ENCODE peak calls at places on chromosome 1, in four cellular contexts. F, T, G and D are unnamed samples.

GRCh38 chr1:112369389-112370285 is 26.4 kb upstream of the CTTNBP2NL start:
- DNase-seq in G (peak), F (peak), T (peak), D (peak)

GRCh38 chr1:233364695-233365539 is 37.4 kb downstream of the MAP3K21 start:
- DNase-seq in T (no peak), F (peak), G (no peak), D (no peak)

GRCh38 chr1:171742577-171742922 is 685 bp upstream of the VAMP4 start:
- DNase-seq in F (peak), T (peak), G (no peak), D (no peak)

GRCh38 chr1:78225153-78225552 is 179.4 kb downstream of the GIPC2 start:
- DNase-seq in G (no peak), T (no peak), F (no peak), D (no peak)

GRCh38 chr1:41500378-41500777 is 15.9 kb upstream of the EDN2 start:
- DNase-seq in F (no peak), G (peak), T (no peak), D (no peak)

GRCh38 chr1:100731758-100732157 is 12.2 kb downstream of the VCAM1 start:
- DNase-seq in G (no peak), T (no peak), F (no peak), D (no peak)

GRCh38 chr1:76237201-76237600 is 162.7 kb downstream of the ST6GALNAC3 start:
- DNase-seq in G (no peak), F (no peak), T (peak), D (no peak)

GRCh38 chr1:218809625-218810024 is 364.1 kb upstream of the LYPLAL1 start:
- DNase-seq in T (no peak), G (no peak), F (peak), D (no peak)

GRCh38 chr1:228282329-228283042 is 74.6 kb downstream of the OBSCN start:
- DNase-seq in G (no peak), F (no peak), T (no peak), D (no peak)

GRCh38 chr1:215932558-215932957 is 365.5 kb downstream of the KCTD3 start:
- DNase-seq in F (no peak), T (no peak), G (no peak), D (no peak)

GRCh38 chr1:8913457-8913856 is 32.2 kb upstream of the CA6 start:
- DNase-seq in F (no peak), T (no peak), G (no peak), D (peak)

GRCh38 chr1:203629509-203630082 is 3.0 kb downstream of the ATP2B4 start:
- DNase-seq in F (peak), G (peak), T (no peak), D (peak)

GRCh38 chr1:110003747-110004428 is 19.3 kb downstream of the AHCYL1 start:
- DNase-seq in G (peak), T (peak), F (peak), D (no peak)

GRCh38 chr1:6582370-6582769 is 2.6 kb downstream of the ZBTB48 start:
- DNase-seq in G (peak), T (no peak), F (no peak), D (no peak)

GRCh38 chr1:53957231-53957818 is 11.2 kb downstream of the LRRC42 start:
- DNase-seq in T (no peak), F (no peak), G (no peak), D (no peak)

GRCh38 chr1:76278711-76279386 is 204.3 kb downstream of the ST6GALNAC3 start:
- DNase-seq in F (no peak), T (peak), G (no peak), D (no peak)

GRCh38 chr1:36625959-36626337 is 143.2 kb upstream of the CSF3R start:
- DNase-seq in F (no peak), G (no peak), T (no peak), D (peak)

GRCh38 chr1:247054992-247055415 is 23.6 kb downstream of the ZNF670 start:
- DNase-seq in F (no peak), G (no peak), T (no peak), D (no peak)

GRCh38 chr1:229323885-229324553 is 18.8 kb downstream of the CCSAP start:
- DNase-seq in F (no peak), G (no peak), T (no peak), D (no peak)

GRCh38 chr1:54355931-54356679 is 50.1 kb downstream of the SSBP3 start:
- DNase-seq in G (no peak), T (peak), F (peak), D (no peak)

GRCh38 chr1:110011527-110012041 is 22.8 kb upstream of the STRIP1 start:
- DNase-seq in T (peak), F (peak), G (no peak), D (no peak)

GRCh38 chr1:168767885-168768584 is 39.0 kb upstream of the DPT start:
- DNase-seq in F (peak), G (no peak), T (no peak), D (no peak)

GRCh38 chr1:159141584-159142518 is 29.6 kb upstream of the CADM3 start:
- DNase-seq in F (no peak), G (no peak), T (no peak), D (no peak)

GRCh38 chr1:72623299-72623708 is 341.0 kb upstream of the NEGR1 start:
- DNase-seq in F (peak), G (no peak), T (no peak), D (no peak)

GRCh38 chr1:20867062-20867461 is 80.0 kb upstream of the HP1BP3 start:
- DNase-seq in F (no peak), G (no peak), T (no peak), D (no peak)

GRCh38 chr1:20375563-20375962 is 84.9 kb downstream of the VWA5B1 start:
- DNase-seq in G (no peak), T (no peak), F (no peak), D (peak)

GRCh38 chr1:6624712-6625578 is at the start of gene THAP3:
- DNase-seq in G (peak), F (peak), T (peak), D (no peak)

GRCh38 chr1:155322571-155322952 is 1.9 kb downstream of the RUSC1 start:
- DNase-seq in T (peak), G (peak), F (peak), D (no peak)

GRCh38 chr1:33261344-33261743 is 5.1 kb downstream of the ZNF362 start:
- DNase-seq in T (no peak), F (no peak), G (no peak), D (no peak)

GRCh38 chr1:194534784-194535183 is 1348.4 kb upstream of the B3GALT2 start:
- DNase-seq in G (no peak), T (no peak), F (no peak), D (no peak)

GRCh38 chr1:64822621-64823020 is 77.7 kb downstream of the RAVER2 start:
- DNase-seq in G (no peak), F (no peak), T (no peak), D (no peak)

GRCh38 chr1:87045757-87046422 is 131.5 kb downstream of the HS2ST1 start:
- DNase-seq in G (no peak), T (no peak), F (no peak), D (no peak)

GRCh38 chr1:170660874-170661645 is 2.9 kb upstream of the PRRX1 start:
- DNase-seq in T (peak), G (no peak), F (peak), D (no peak)

GRCh38 chr1:37094302-37094701 is 60.0 kb upstream of the GRIK3 start:
- DNase-seq in T (no peak), G (no peak), F (no peak), D (no peak)

DNA sequence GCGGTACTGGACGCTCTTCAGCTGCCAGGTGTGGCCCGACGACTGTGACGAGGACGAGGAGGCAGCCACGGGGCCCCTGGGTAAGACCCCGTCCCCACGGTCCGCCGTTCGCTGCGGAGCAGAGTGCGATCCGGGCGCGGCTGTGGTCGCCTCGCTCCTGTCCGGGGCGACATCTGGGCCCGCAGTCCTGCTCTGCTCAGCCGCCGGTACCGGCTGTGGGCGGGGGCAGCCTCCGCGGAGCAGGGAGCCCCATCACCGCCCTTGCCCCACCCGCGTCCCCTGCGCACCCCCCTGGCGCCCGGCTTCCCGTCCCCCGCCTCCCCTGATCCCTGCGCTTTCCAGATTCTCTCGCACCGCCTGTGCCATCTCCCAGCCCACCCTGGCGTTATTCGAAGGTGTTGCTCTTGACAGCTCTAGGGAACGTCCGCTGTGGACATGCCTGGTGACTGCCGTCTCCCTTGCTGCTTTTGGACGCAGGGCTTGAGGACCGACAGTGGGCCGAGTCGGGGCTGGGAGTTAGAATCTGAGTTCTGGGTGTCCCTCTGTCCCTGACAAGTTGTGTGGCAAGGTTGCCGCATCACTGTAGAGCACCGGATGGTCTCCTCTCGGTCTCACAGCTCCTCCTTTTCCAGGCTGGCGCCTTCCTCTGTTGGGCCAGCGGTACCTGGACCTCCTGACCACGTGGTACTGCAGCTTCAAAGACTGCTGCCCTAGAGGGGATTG is 599 bp downstream of the TOR3A start:
- DNase-seq in T (peak), G (peak), F (peak), D (no peak)
- TF ChIP-seq CTCF in T (no peak), G (no peak), F (no peak), D (no peak)

GRCh38 chr1:178011101-178011828 is 41.4 kb upstream of the SEC16B start:
- DNase-seq in F (no peak), G (no peak), T (no peak), D (no peak)

GRCh38 chr1:178006043-178006442 is 36.2 kb upstream of the SEC16B start:
- DNase-seq in F (no peak), T (no peak), G (no peak), D (no peak)

GRCh38 chr1:178017517-178017916 is 47.7 kb upstream of the SEC16B start:
- DNase-seq in T (no peak), F (no peak), G (no peak), D (no peak)

GRCh38 chr1:178010674-178011073 is 40.8 kb upstream of the SEC16B start:
- DNase-seq in G (no peak), T (no peak), F (no peak), D (no peak)

DNA sequence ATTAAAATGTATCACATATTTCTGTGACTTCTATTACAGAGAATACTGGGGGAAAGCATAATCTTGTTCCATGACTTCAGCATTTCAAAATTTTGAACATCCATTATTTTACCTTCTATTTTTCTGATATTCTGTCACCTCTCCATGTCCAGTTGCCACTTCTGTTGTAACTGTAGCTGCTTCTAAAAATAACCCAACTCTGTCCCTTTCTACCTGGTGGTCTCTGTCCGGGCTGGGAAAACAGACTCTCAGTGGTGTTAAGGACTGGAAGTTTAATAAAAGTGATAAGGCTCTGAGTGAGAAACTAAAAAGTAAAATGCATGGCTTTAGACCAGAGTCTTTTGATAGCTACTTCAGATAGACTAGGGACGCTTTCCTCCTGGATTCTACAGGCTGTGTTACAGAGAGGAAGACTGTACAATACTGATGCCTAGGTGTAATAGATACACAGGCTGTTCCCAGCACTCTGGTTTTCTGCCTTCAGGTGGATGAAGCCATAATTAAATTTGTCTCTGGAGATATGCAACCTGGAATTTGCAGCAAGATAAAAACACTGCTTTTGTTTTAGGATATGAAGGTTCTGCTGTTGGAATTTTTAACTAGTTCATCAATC is 42.1 kb upstream of the SEC16B start:
- DNase-seq in F (peak), T (no peak), G (no peak), D (no peak)
- TF ChIP-seq CTCF in F (no peak), T (no peak), G (no peak), D (no peak)

GRCh38 chr1:202240956-202241355 is 47.4 kb downstream of the LGR6 start:
- DNase-seq in T (peak), F (no peak), G (no peak), D (no peak)

GRCh38 chr1:202242080-202242419 is 48.5 kb downstream of the LGR6 start:
- DNase-seq in F (no peak), T (peak), G (no peak), D (no peak)

GRCh38 chr1:202243006-202243405 is 49.4 kb downstream of the LGR6 start:
- DNase-seq in F (no peak), T (peak), G (no peak), D (no peak)

GRCh38 chr1:202238914-202239313 is 45.3 kb downstream of the LGR6 start:
- DNase-seq in F (no peak), T (peak), G (no peak), D (no peak)

GRCh38 chr1:202241376-202242079 is 47.9 kb downstream of the LGR6 start:
- DNase-seq in G (no peak), F (no peak), T (peak), D (no peak)
- TF ChIP-seq CTCF in G (no peak), F (no peak), T (no peak), D (no peak)

GRCh38 chr1:2875677-2876531 is 74.4 kb upstream of the TTC34 start:
- DNase-seq in F (no peak), G (no peak), T (peak), D (no peak)
- TF ChIP-seq CTCF in F (no peak), G (no peak), T (peak), D (peak)